ENCODE peak calls at places on chromosomes 2 and 18, in seven cellular contexts. K, T, O, E, I, Q and A are unnamed samples.

GRCh38 chr2:43524180-43524965 is 71.5 kb downstream of the THADA start:
- DNase-seq in K (peak; percentile 39), T (no peak), O (no peak), E (no peak), I (no peak), Q (no peak), A (no peak)

GRCh38 chr2:120233292-120233691 is 10.1 kb upstream of the TMEM185B start:
- DNase-seq in K (no peak), T (no peak), O (no peak), E (no peak), I (no peak), Q (no peak), A (no peak)

GRCh38 chr2:233990261-233990798 is 60.2 kb upstream of the SPP2 start:
- DNase-seq in K (no peak), T (no peak), O (no peak), E (no peak), I (no peak), Q (no peak), A (no peak)

GRCh38 chr18:12657849-12658829 is at the start of gene SPIRE1:
- DNase-seq in K (peak; percentile 71), T (peak; percentile 91), O (peak; percentile 85), E (peak; percentile 79), I (peak; percentile 63), Q (peak; percentile 85), A (peak; percentile 93)

GRCh38 chr2:111071480-111072143 is 49.1 kb upstream of the BCL2L11 start:
- DNase-seq in K (peak; percentile 89), T (no peak), O (no peak), E (no peak), I (peak; percentile 15), Q (no peak), A (no peak)

GRCh38 chr2:61712060-61712459 is 141.8 kb downstream of the FAM161A start:
- DNase-seq in K (no peak), T (no peak), O (no peak), E (no peak), I (no peak), Q (no peak), A (no peak)

GRCh38 chr2:85888020-85888744 is 608 bp downstream of the ST3GAL5 start:
- DNase-seq in K (peak; percentile 50), T (no peak), O (peak; percentile 35), E (peak; percentile 28), I (peak; percentile 49), Q (peak; percentile 51), A (no peak)

GRCh38 chr2:11344956-11345671 is 678 bp upstream of the ROCK2 start:
- DNase-seq in K (peak; percentile 73), T (peak; percentile 87), O (no peak), E (peak; percentile 46), I (peak; percentile 82), Q (peak; percentile 54), A (peak; percentile 79)

GRCh38 chr2:39938035-39938835 is 159.2 kb upstream of the THUMPD2 start:
- DNase-seq in K (peak; percentile 28), T (no peak), O (no peak), E (no peak), I (no peak), Q (no peak), A (no peak)

GRCh38 chr2:84077504-84077903 is 381.6 kb downstream of the SUCLG1 start:
- DNase-seq in K (no peak), T (no peak), O (peak; percentile 51), E (no peak), I (peak; percentile 46), Q (peak; percentile 23), A (no peak)

GRCh38 chr2:173948198-173948597 is 17.0 kb downstream of the SP3 start:
- DNase-seq in K (no peak), T (no peak), O (no peak), E (no peak), I (no peak), Q (no peak), A (no peak)

GRCh38 chr2:17621781-17622180 is 81.3 kb downstream of the VSNL1 start:
- DNase-seq in K (peak; percentile 15), T (no peak), O (no peak), E (no peak), I (no peak), Q (peak; percentile 34), A (no peak)

GRCh38 chr2:41943176-41943575 is 104.6 kb upstream of the PKDCC start:
- DNase-seq in K (no peak), T (no peak), O (no peak), E (no peak), I (no peak), Q (no peak), A (no peak)

GRCh38 chr2:201070966-201071304 is 536 bp downstream of the HYCC2 start:
- DNase-seq in K (peak; percentile 42), T (no peak), O (peak; percentile 2), E (no peak), I (peak; percentile 65), Q (no peak), A (no peak)

GRCh38 chr2:231617059-231617926 is 24.6 kb downstream of the TEX44 start:
- DNase-seq in K (no peak), T (no peak), O (no peak), E (no peak), I (peak; percentile 59), Q (peak; percentile 49), A (no peak)

GRCh38 chr2:100610381-100610831 is 47.6 kb downstream of the PDCL3 start:
- DNase-seq in K (peak; percentile 51), T (peak; percentile 89), O (peak; percentile 65), E (peak; percentile 66), I (peak; percentile 74), Q (peak; percentile 67), A (peak; percentile 74)

GRCh38 chr2:201665420-201666158 is 22.3 kb upstream of the TMEM237 start:
- DNase-seq in K (no peak), T (no peak), O (no peak), E (no peak), I (no peak), Q (no peak), A (no peak)

GRCh38 chr18:31977270-31977872 is 34.4 kb upstream of the TRAPPC8 start:
- DNase-seq in K (peak; percentile 52), T (no peak), O (peak; percentile 53), E (no peak), I (peak; percentile 70), Q (peak; percentile 46), A (no peak)

GRCh38 chr2:82641781-82642180 is 1817.3 kb downstream of the SUCLG1 start:
- DNase-seq in K (no peak), T (no peak), O (no peak), E (no peak), I (no peak), Q (no peak), A (no peak)

GRCh38 chr2:217142649-217143266 is 282.9 kb upstream of the TNP1 start:
- DNase-seq in K (peak; percentile 10), T (no peak), O (no peak), E (no peak), I (peak; percentile 53), Q (no peak), A (no peak)

GRCh38 chr2:47488870-47489584 is 86.1 kb downstream of the MSH2 start:
- DNase-seq in K (peak; percentile 91), T (no peak), O (no peak), E (no peak), I (no peak), Q (peak; percentile 50), A (no peak)

GRCh38 chr2:151774506-151774905 is 40.2 kb upstream of the NEB start:
- DNase-seq in K (peak; percentile 53), T (no peak), O (no peak), E (no peak), I (no peak), Q (no peak), A (no peak)

GRCh38 chr2:188134241-188134640 is 157.4 kb upstream of the GULP1 start:
- DNase-seq in K (no peak), T (no peak), O (no peak), E (no peak), I (no peak), Q (no peak), A (no peak)
- H3K4me3 ChIP-seq in K (no peak overlapping the region), T (no peak overlapping the region), O (no peak overlapping the region), E (no peak overlapping the region), I (no peak overlapping the region), Q (no peak overlapping the region), A (no peak overlapping the region)

DNA sequence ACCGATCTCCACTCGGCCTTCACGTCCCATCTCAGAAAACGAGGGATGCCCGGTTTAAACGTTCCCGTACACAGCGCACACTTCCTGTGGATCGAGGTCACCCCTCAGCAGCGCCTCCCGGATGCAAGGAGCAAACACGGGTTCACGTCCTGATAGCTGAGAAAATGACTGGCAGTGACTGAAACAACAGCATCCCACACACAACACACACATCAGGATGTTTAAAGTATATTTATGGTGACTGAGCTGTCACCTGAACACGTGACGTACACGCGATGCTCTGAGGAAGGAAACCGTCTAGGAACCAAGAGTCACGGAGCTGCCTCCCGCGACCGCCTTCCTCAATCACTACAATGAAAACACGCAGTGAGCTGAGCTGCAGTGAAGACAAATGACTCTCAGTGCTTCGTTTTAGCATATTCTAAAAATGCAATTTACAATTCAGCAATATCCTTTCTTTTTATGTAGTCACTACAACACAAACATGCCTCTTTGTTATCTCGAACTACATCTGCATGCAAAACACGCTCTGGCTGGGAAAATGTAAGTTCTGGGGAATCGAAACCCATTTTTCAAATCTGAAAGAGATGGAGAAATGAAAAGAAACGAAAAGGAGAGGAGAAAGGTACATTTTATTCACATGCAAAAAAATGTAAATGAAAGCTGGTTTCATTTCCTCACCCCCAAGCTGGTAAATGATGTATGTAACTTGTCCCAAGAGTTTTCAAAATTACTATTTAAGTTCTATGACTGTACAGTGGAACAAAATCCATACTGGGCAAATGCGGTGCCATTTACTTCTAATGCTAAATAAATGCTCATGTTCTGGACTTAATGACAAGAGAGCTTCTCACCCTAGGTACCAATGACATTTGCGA is 19.8 kb downstream of the HDAC4 start:
- DNase-seq in K (no peak), T (peak; percentile 67), O (no peak), E (no peak), I (no peak), Q (no peak), A (peak; percentile 66)
- H3K4me3 ChIP-seq in K (no peak overlapping the region), T (no peak overlapping the region), O (no peak overlapping the region), E (no peak overlapping the region), I (no peak overlapping the region), Q (no peak overlapping the region), A (no peak overlapping the region)

GRCh38 chr18:22933958-22934423 is 863 bp downstream of the RBBP8 start:
- DNase-seq in K (no peak), T (no peak), O (no peak), E (no peak), I (no peak), Q (no peak), A (no peak)

GRCh38 chr18:22935431-22935830 is 2.3 kb downstream of the RBBP8 start:
- DNase-seq in K (no peak), T (no peak), O (no peak), E (no peak), I (peak; percentile 36), Q (no peak), A (no peak)

GRCh38 chr18:22933206-22933957 is at the start of gene RBBP8:
- DNase-seq in K (peak; percentile 87), T (peak; percentile 95), O (peak; percentile 94), E (peak; percentile 89), I (peak; percentile 92), Q (peak; percentile 87), A (peak; percentile 92)

GRCh38 chr18:22936515-22936914 is 3.4 kb downstream of the RBBP8 start:
- DNase-seq in K (no peak), T (no peak), O (no peak), E (no peak), I (no peak), Q (no peak), A (no peak)

GRCh38 chr18:22934789-22935188 is 1.7 kb downstream of the RBBP8 start:
- DNase-seq in K (no peak), T (no peak), O (no peak), E (no peak), I (peak; percentile 6), Q (no peak), A (no peak)
- H3K4me3 ChIP-seq in K (no peak overlapping the region), T (no peak overlapping the region), O (peak overlapping the region; percentile 53), E (no peak overlapping the region), I (peak overlapping the region; percentile 93), Q (no peak overlapping the region), A (no peak overlapping the region)

GRCh38 chr2:176554107-176555048 is 285.1 kb downstream of the MTX2 start:
- DNase-seq in K (peak; percentile 61), T (no peak), O (peak; percentile 70), E (peak; percentile 11), I (peak; percentile 72), Q (peak; percentile 39), A (no peak)
- H3K4me3 ChIP-seq in K (no peak overlapping the region), T (peak overlapping the region; percentile 18), O (peak overlapping the region; percentile 23), E (peak overlapping the region; percentile 32), I (peak overlapping the region; percentile 50), Q (no peak overlapping the region), A (peak overlapping the region; percentile 54)